ENCODE peak calls at places on chromosome 9, in nine cellular contexts. U, H, K, V, J, L, O, T and B are unnamed samples. For H3K4me1, the result is how much of the 10 kb centered on the place peaks cover.

GRCh38 chr9:82922686-82923085 is 140.3 kb downstream of the RASEF start:
- DNase-seq in K (no peak), J (no peak), O (no peak), V (no peak), L (no peak), U (peak), H (no peak), T (no peak), B (no peak)

GRCh38 chr9:137924169-137924568 is 46.6 kb downstream of the CACNA1B start:
- DNase-seq in K (no peak), J (no peak), V (no peak), U (no peak), L (no peak), T (no peak), H (no peak), O (no peak), B (no peak)

GRCh38 chr9:93302586-93303257 is 118.8 kb downstream of the WNK2 start:
- DNase-seq in J (peak), U (peak), O (peak), H (peak), K (peak), V (peak), T (peak), L (peak), B (peak)

GRCh38 chr9:127177682-127178265 is 55.3 kb upstream of the ANGPTL2 start:
- DNase-seq in J (peak), T (peak), K (no peak), V (no peak), O (no peak), U (no peak), L (no peak), H (peak), B (no peak)

GRCh38 chr9:27209034-27209433 is 87.9 kb downstream of the EQTN start:
- DNase-seq in T (no peak), V (no peak), U (no peak), O (no peak), K (no peak), L (no peak), H (no peak), J (no peak), B (no peak)

GRCh38 chr9:136451221-136451877 is 11.7 kb upstream of the INPP5E start:
- DNase-seq in K (no peak), H (no peak), J (no peak), T (no peak), U (no peak), O (no peak), V (no peak), L (no peak), B (no peak)

GRCh38 chr9:73093740-73094379 is 57.8 kb upstream of the ANXA1 start:
- DNase-seq in V (no peak), H (no peak), U (no peak), J (no peak), L (no peak), O (no peak), T (no peak), K (no peak), B (no peak)

GRCh38 chr9:93306081-93306480 is 122.1 kb downstream of the WNK2 start:
- DNase-seq in J (no peak), H (peak), L (no peak), U (no peak), O (no peak), V (no peak), T (peak), K (no peak), B (no peak)

GRCh38 chr9:130446111-130446861 is 1.5 kb downstream of the ASS1 start:
- DNase-seq in O (no peak), J (peak), K (no peak), V (peak), H (peak), U (no peak), T (peak), L (peak), B (peak)

GRCh38 chr9:7150153-7150890 is 392.5 kb downstream of the KDM4C start:
- DNase-seq in U (peak), L (no peak), K (no peak), O (no peak), H (no peak), V (no peak), T (no peak), J (no peak), B (no peak)

GRCh38 chr9:18260527-18260926 is 213.4 kb upstream of the ADAMTSL1 start:
- DNase-seq in K (no peak), V (peak), J (peak), O (no peak), T (no peak), L (no peak), H (no peak), U (no peak), B (no peak)

GRCh38 chr9:135586601-135587109 is 25.1 kb downstream of the PAEP start:
- DNase-seq in T (peak), H (no peak), U (no peak), V (no peak), L (no peak), O (no peak), K (no peak), J (no peak), B (no peak)

GRCh38 chr9:20041717-20042116 is 252.9 kb upstream of the SLC24A2 start:
- DNase-seq in L (peak), U (no peak), V (no peak), O (no peak), H (no peak), J (no peak), T (no peak), K (no peak), B (no peak)

GRCh38 chr9:691825-692363 is 149.6 kb upstream of the DMRT1 start:
- DNase-seq in L (no peak), H (no peak), V (no peak), T (no peak), K (no peak), O (no peak), J (no peak), U (no peak), B (no peak)

GRCh38 chr9:137298983-137299521 is 3.0 kb downstream of the NRARP start:
- DNase-seq in U (no peak), L (no peak), O (no peak), T (no peak), V (no peak), J (no peak), K (no peak), H (no peak), B (no peak)

GRCh38 chr9:127417130-127418036 is 6.8 kb upstream of the ZNF79 start:
- DNase-seq in H (no peak), V (peak), K (no peak), T (no peak), J (no peak), L (no peak), O (no peak), U (peak), B (no peak)

GRCh38 chr9:136083558-136084190 is 11.4 kb downstream of the NACC2 start:
- DNase-seq in T (peak), U (no peak), O (no peak), K (no peak), J (no peak), H (no peak), L (no peak), V (no peak), B (no peak)

GRCh38 chr9:96500696-96501660 is 51.0 kb downstream of the HABP4 start:
- DNase-seq in O (no peak), H (no peak), J (no peak), U (no peak), V (no peak), K (no peak), L (no peak), T (no peak), B (no peak)

GRCh38 chr9:95366731-95367325 is 49.3 kb upstream of the FANCC start:
- DNase-seq in L (no peak), V (no peak), K (no peak), U (no peak), O (no peak), T (no peak), J (no peak), H (no peak), B (no peak)

GRCh38 chr9:78856144-78856543 is 559.2 kb downstream of the PSAT1 start:
- DNase-seq in H (no peak), T (no peak), J (no peak), K (no peak), U (no peak), O (no peak), V (peak), L (no peak), B (no peak)

GRCh38 chr9:93662952-93663572 is 86.7 kb downstream of the PHF2 start:
- DNase-seq in T (no peak), J (no peak), O (no peak), H (no peak), U (no peak), L (no peak), K (no peak), V (no peak), B (no peak)

GRCh38 chr9:29556317-29556716 is 1983.0 kb upstream of the C9orf72 start:
- DNase-seq in U (no peak), H (no peak), O (no peak), T (no peak), V (peak), L (no peak), K (no peak), J (no peak), B (no peak)

GRCh38 chr9:116238225-116238624 is 84.6 kb downstream of the PAPPA start:
- DNase-seq in T (no peak), H (no peak), J (no peak), V (peak), O (no peak), K (no peak), L (no peak), U (no peak), B (no peak)

GRCh38 chr9:14746655-14747054 is 24.1 kb upstream of the CER1 start:
- DNase-seq in K (no peak), U (no peak), J (no peak), V (no peak), L (no peak), H (no peak), O (no peak), T (no peak), B (no peak)

GRCh38 chr9:91623004-91623403 is 199.4 kb upstream of the NFIL3 start:
- DNase-seq in U (no peak), T (no peak), O (no peak), V (peak), H (no peak), L (no peak), K (no peak), J (no peak), B (no peak)

GRCh38 chr9:18077941-18078678 is 395.8 kb upstream of the ADAMTSL1 start:
- DNase-seq in V (peak), O (no peak), J (no peak), T (no peak), K (no peak), H (no peak), L (no peak), U (no peak), B (no peak)

GRCh38 chr9:20242767-20243166 is 379.5 kb downstream of the MLLT3 start:
- DNase-seq in U (no peak), V (no peak), J (no peak), L (no peak), H (no peak), K (peak), O (no peak), T (no peak), B (no peak)

GRCh38 chr9:136546697-136547481 is 1.0 kb upstream of the NOTCH1 start:
- DNase-seq in V (peak), U (no peak), T (peak), L (no peak), J (peak), O (no peak), K (peak), H (peak), B (peak)

GRCh38 chr9:136700959-136701664 is 11.3 kb upstream of the DIPK1B start:
- DNase-seq in T (no peak), J (no peak), O (no peak), L (no peak), U (no peak), K (no peak), V (no peak), H (no peak), B (no peak)

GRCh38 chr9:4934976-4935672 is 49.9 kb upstream of the JAK2 start:
- DNase-seq in H (no peak), L (no peak), V (no peak), J (peak), O (no peak), T (no peak), U (no peak), K (no peak), B (no peak)

GRCh38 chr9:4145482-4145881 is 154.4 kb downstream of the GLIS3 start:
- DNase-seq in J (no peak), L (no peak), U (no peak), T (no peak), O (no peak), V (no peak), H (no peak), K (no peak), B (no peak)

GRCh38 chr9:91047993-91048607 is 246.5 kb downstream of the SYK start:
- DNase-seq in T (no peak), H (no peak), V (peak), L (no peak), U (no peak), O (no peak), J (no peak), K (no peak), B (peak)

GRCh38 chr9:108049671-108050494 is 560.3 kb upstream of the KLF4 start:
- DNase-seq in V (peak), U (no peak), O (no peak), T (no peak), J (no peak), L (no peak), H (no peak), K (no peak), B (no peak)

GRCh38 chr9:76203373-76203772 is 190.9 kb downstream of the RFK start:
- DNase-seq in T (no peak), L (no peak), V (no peak), U (peak), H (no peak), O (no peak), K (no peak), J (no peak), B (no peak)

DNA sequence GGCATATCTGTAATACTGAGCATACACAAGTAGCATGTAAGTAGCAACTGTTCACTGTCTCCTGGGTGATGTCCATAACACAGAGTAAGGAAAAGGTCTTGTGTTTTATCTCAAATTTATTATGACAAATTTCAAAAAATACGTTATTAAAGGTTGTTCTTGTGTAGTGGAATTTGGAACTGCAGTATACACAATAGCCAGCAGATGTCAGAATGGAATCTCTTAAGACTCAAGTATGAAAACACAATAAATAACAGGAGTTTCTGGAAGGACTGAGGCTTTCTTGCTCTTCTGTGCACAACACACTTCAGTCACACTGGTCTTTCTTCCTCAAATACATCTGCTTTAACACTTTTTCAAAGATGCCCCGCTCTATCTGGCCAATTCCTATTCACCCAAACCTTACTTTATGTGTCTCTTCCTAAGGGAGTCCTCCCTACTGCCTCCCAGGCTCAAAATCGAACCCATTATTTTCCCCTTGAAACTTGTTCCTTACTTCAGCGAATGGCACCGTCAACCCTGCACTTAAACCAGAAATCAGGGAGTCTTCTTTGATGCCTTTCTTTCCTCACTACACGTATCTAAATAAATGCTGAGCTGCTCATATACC is 6.5 kb upstream of the FBXO10 start:
- DNase-seq in H (no peak), V (peak), U (peak), K (peak), O (peak), T (no peak), J (no peak), L (no peak), B (no peak)
- H3K4me3 ChIP-seq in H (no peak), V (no peak), U (no peak), K (no peak), O (no peak), T (no peak), J (no peak), L (no peak), B (no peak)

GRCh38 chr9:36143242-36143641 is 6.7 kb downstream of the GLIPR2 start:
- DNase-seq in V (no peak), U (no peak), T (peak), K (no peak), O (no peak), L (no peak), J (no peak), H (no peak), B (no peak)
- H3K4me1 ChIP-seq in V (under half), U (under half), T (under half), K (under half), O (under half), L (under half), J (under half), H (under half), B (half or more)

GRCh38 chr9:121071356-121071755 is 3.4 kb upstream of the CNTRL start:
- DNase-seq in T (no peak), H (no peak), K (no peak), J (no peak), O (no peak), U (no peak), L (no peak), V (no peak), B (no peak)
- H3K4me3 ChIP-seq in T (peak), H (peak), K (peak), J (peak), O (peak), U (no peak), L (peak), V (peak), B (peak)

GRCh38 chr9:105954517-105954916 is 260.2 kb downstream of the TMEM38B start:
- DNase-seq in K (no peak), J (no peak), T (no peak), U (no peak), V (no peak), L (no peak), O (no peak), H (no peak), B (no peak)

GRCh38 chr9:105957830-105958229 is 263.5 kb downstream of the TMEM38B start:
- DNase-seq in L (no peak), J (no peak), K (no peak), V (peak), U (no peak), H (no peak), O (no peak), T (no peak), B (no peak)

GRCh38 chr9:105963700-105964099 is 269.4 kb downstream of the TMEM38B start:
- DNase-seq in J (no peak), L (no peak), H (no peak), K (no peak), U (no peak), V (no peak), T (no peak), O (no peak), B (no peak)

GRCh38 chr9:105959491-105959890 is 265.1 kb downstream of the TMEM38B start:
- DNase-seq in O (no peak), H (no peak), K (no peak), T (no peak), U (no peak), L (no peak), V (no peak), J (no peak), B (no peak)

GRCh38 chr9:105958587-105958986 is 264.2 kb downstream of the TMEM38B start:
- DNase-seq in H (no peak), K (no peak), O (no peak), T (no peak), L (no peak), U (no peak), V (no peak), J (no peak), B (no peak)
- H3K4me1 ChIP-seq in H (under half), K (under half), O (under half), T (under half), L (under half), U (under half), V (under half), J (under half), B (under half)

GRCh38 chr9:70405808-70406445 is 8.5 kb downstream of the KLF9 start:
- DNase-seq in T (no peak), U (peak), K (no peak), V (no peak), H (no peak), J (peak), O (no peak), L (no peak), B (no peak)
- H3K4me3 ChIP-seq in T (no peak), U (no peak), K (no peak), V (no peak), H (peak), J (no peak), O (no peak), L (no peak), B (no peak)

DNA sequence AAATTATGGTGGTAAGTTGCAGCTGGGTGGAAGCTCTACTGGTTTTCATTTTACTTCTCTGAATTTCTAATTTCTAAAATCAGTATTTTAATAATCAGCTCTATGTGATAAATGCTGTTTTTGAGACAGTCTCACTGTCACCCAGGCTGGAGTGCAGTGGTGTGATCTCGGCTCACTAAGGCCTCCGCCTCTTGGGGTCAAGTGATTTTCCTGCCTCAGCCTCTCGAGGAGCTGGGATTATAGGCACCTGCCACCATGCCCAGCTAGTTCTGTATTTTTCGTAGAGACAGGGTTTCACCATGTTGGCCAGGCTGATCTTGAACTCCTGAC is 1.5 kb upstream of the RALGDS start:
- DNase-seq in H (no peak), L (no peak), K (no peak), T (no peak), U (no peak), O (no peak), V (no peak), J (no peak), B (no peak)
- H3K4me1 ChIP-seq in H (under half), L (half or more), K (under half), T (under half), U (under half), O (under half), V (under half), J (under half), B (under half)

GRCh38 chr9:123003467-123003866 is 30.0 kb upstream of the GPR21 start:
- DNase-seq in U (no peak), J (no peak), O (no peak), K (no peak), H (no peak), V (no peak), T (no peak), L (no peak), B (no peak)
- H3K4me3 ChIP-seq in U (no peak), J (no peak), O (no peak), K (no peak), H (no peak), V (no peak), T (no peak), L (no peak), B (no peak)